ENCODE peak calls at places on chromosomes 3 and 15, in seven cellular contexts. I, J, S, L, Z, C and Y are unnamed samples.

GRCh38 chr15:75713338-75713895 is 769 bp upstream of the CSPG4 start:
- DNase-seq in L (no peak), I (no peak), J (no peak), S (no peak), C (peak), Z (no peak), Y (no peak)

GRCh38 chr3:132569580-132569979 is 27.5 kb upstream of the ACKR4 start:
- DNase-seq in I (no peak), S (no peak), L (no peak), J (no peak), Z (no peak), C (no peak), Y (no peak)

GRCh38 chr3:115624898-115625297 is 1.6 kb downstream of the GAP43 start:
- DNase-seq in J (peak), L (no peak), I (no peak), S (no peak), C (no peak), Z (no peak), Y (no peak)

GRCh38 chr3:108298056-108298455 is 1.7 kb downstream of the HHLA2 start:
- DNase-seq in C (no peak), J (no peak), I (no peak), Z (no peak), L (no peak), S (no peak), Y (no peak)

GRCh38 chr3:143484851-143485512 is 363.3 kb downstream of the SLC9A9 start:
- DNase-seq in Z (no peak), I (no peak), J (no peak), S (peak), C (no peak), L (no peak), Y (no peak)

GRCh38 chr3:190239325-190239724 is 82.9 kb downstream of the CLDN1 start:
- DNase-seq in J (no peak), I (no peak), Z (no peak), L (no peak), C (no peak), S (no peak), Y (no peak)

GRCh38 chr15:26662226-26662750 is 110.6 kb downstream of the GABRB3 start:
- DNase-seq in S (no peak), Z (no peak), C (no peak), L (no peak), I (no peak), J (peak), Y (no peak)

GRCh38 chr3:126438186-126438585 is 37.5 kb downstream of the ZXDC start:
- DNase-seq in J (no peak), Z (no peak), S (no peak), C (no peak), L (no peak), I (no peak), Y (peak)

GRCh38 chr15:92902723-92903587 is 2.8 kb downstream of the CHD2 start:
- DNase-seq in Z (no peak), C (no peak), L (no peak), I (no peak), S (no peak), J (no peak), Y (no peak)

GRCh38 chr3:150150633-150151032 is 179.9 kb upstream of the PFN2 start:
- DNase-seq in J (no peak), Z (no peak), S (peak), I (no peak), L (no peak), C (peak), Y (no peak)

GRCh38 chr15:41832875-41833274 is 5.0 kb downstream of the JMJD7 start:
- DNase-seq in J (no peak), C (no peak), S (no peak), L (no peak), I (no peak), Z (peak), Y (peak)

GRCh38 chr3:113541519-113541918 is 9.2 kb downstream of the SIDT1 start:
- DNase-seq in J (no peak), Z (no peak), C (no peak), L (no peak), I (no peak), S (no peak), Y (no peak)

GRCh38 chr3:186825294-186825821 is 17.2 kb upstream of the ADIPOQ start:
- DNase-seq in I (peak), S (peak), C (peak), Z (no peak), J (peak), L (peak), Y (no peak)

GRCh38 chr3:107106316-107106715 is 270.9 kb upstream of the CCDC54 start:
- DNase-seq in I (no peak), S (peak), Z (no peak), C (peak), J (no peak), L (no peak), Y (no peak)

GRCh38 chr3:176776622-176777021 is 420.7 kb downstream of the TBL1XR1 start:
- DNase-seq in S (no peak), C (no peak), L (no peak), I (no peak), Z (no peak), J (no peak), Y (no peak)

GRCh38 chr3:160909917-160910316 is 153.9 kb downstream of the PPM1L start:
- DNase-seq in C (no peak), J (no peak), L (no peak), S (no peak), I (no peak), Z (no peak), Y (no peak)

GRCh38 chr3:88112329-88112728 is 37.4 kb upstream of the C3orf38 start:
- DNase-seq in Z (no peak), I (no peak), L (no peak), S (no peak), C (no peak), J (no peak), Y (no peak)

GRCh38 chr3:10648181-10648580 is 142.8 kb upstream of the ATP2B2 start:
- DNase-seq in S (no peak), L (no peak), I (no peak), Z (no peak), C (no peak), J (no peak), Y (no peak)

GRCh38 chr15:96409231-96410138 is 79.0 kb downstream of the NR2F2 start:
- DNase-seq in J (peak), I (no peak), Z (no peak), L (no peak), C (peak), S (peak), Y (peak)

GRCh38 chr3:28716939-28717338 is 368.3 kb upstream of the AZI2 start:
- DNase-seq in L (no peak), J (no peak), C (no peak), Z (no peak), I (no peak), S (no peak), Y (no peak)

GRCh38 chr3:43319364-43319763 is 33.0 kb downstream of the SNRK start:
- DNase-seq in C (peak), S (peak), Z (peak), J (no peak), I (no peak), L (no peak), Y (no peak)